ENCODE peak calls at places on chromosomes 4 and X, in seven cellular contexts. D is IMR-90, T is astrocyte of the cerebellum, U is DND-41, O is fibroblast of mammary gland, Z is cardiac muscle cell, Q is fibroblast of the aortic adventitia. H is an unnamed sample.

GRCh38 chr4:19693949-19694597 is 557.6 kb upstream of the SLIT2 start:
- DNase-seq in T (no peak), O (no peak), Q (peak; percentile 48), Z (no peak), U (peak; percentile 71), D (no peak), H (peak; percentile 10)

GRCh38 chrX:13716455-13716854 is 18.0 kb downstream of the TRAPPC2 start:
- DNase-seq in U (no peak), O (no peak), T (no peak), Z (peak; percentile 41), Q (no peak), D (no peak), H (no peak)

GRCh38 chrX:2401590-2402360 is 99.0 kb downstream of the DHRSX start:
- DNase-seq in U (no peak), Q (no peak), O (no peak), Z (no peak), D (no peak), T (peak; percentile 78), H (peak; percentile 59)

GRCh38 chr4:115361781-115362180 is 248.4 kb upstream of the NDST4 start:
- DNase-seq in O (peak; percentile 22), D (no peak), U (no peak), Z (no peak), T (no peak), Q (no peak), H (no peak)

GRCh38 chr4:94841864-94842221 is 84.1 kb downstream of the BMPR1B start:
- DNase-seq in T (no peak), D (no peak), O (no peak), U (no peak), Z (no peak), Q (no peak), H (no peak)

GRCh38 chr4:143482753-143483362 is 30.6 kb upstream of the SMARCA5 start:
- DNase-seq in U (peak; percentile 14), T (peak; percentile 51), Q (peak; percentile 80), Z (peak; percentile 41), D (peak; percentile 71), O (peak; percentile 69), H (peak; percentile 64)

GRCh38 chr4:80619070-80619674 is 283.6 kb downstream of the CFAP299 start:
- DNase-seq in Q (peak; percentile 20), D (no peak), T (no peak), O (peak; percentile 17), Z (no peak), U (no peak), H (no peak)

GRCh38 chr4:157204634-157205244 is 15.8 kb upstream of the GRIA2 start:
- DNase-seq in Q (peak; percentile 8), Z (peak; percentile 30), O (peak; percentile 19), T (no peak), U (peak; percentile 10), D (peak; percentile 1), H (peak; percentile 1)

GRCh38 chr4:132504438-132504837 is 644.7 kb upstream of the PCDH10 start:
- DNase-seq in D (no peak), Q (no peak), Z (no peak), O (no peak), U (no peak), T (no peak), H (no peak)

GRCh38 chr4:71186566-71187398 is 152.0 kb upstream of the SLC4A4 start:
- DNase-seq in Q (peak; percentile 50), D (peak; percentile 53), T (no peak), Z (peak; percentile 91), O (no peak), U (peak; percentile 60), H (peak; percentile 69)

GRCh38 chr4:130359537-130359936 is 1263.6 kb downstream of the C4orf33 start:
- DNase-seq in O (peak; percentile 58), Z (no peak), Q (peak; percentile 69), T (peak; percentile 15), U (no peak), D (peak; percentile 35), H (peak; percentile 4)

GRCh38 chr4:72314869-72315268 is 254.2 kb downstream of the ADAMTS3 start:
- DNase-seq in O (peak; percentile 89), D (peak; percentile 76), T (peak; percentile 91), Z (peak; percentile 61), Q (peak; percentile 98), U (no peak), H (peak; percentile 90)

GRCh38 chr4:71304289-71304850 is 34.5 kb upstream of the SLC4A4 start:
- DNase-seq in U (no peak), T (no peak), O (no peak), Z (no peak), D (no peak), Q (no peak), H (peak; percentile 22)

GRCh38 chr4:185039508-185040273 is 21.4 kb downstream of the HELT start:
- DNase-seq in O (peak; percentile 66), T (peak; percentile 51), Z (peak; percentile 64), Q (peak; percentile 81), U (peak; percentile 57), D (peak; percentile 68), H (peak; percentile 61)
- TF ChIP-seq CTCF in O (peak; percentile 79), T (peak; percentile 79), Z (peak; percentile 80), Q (peak; percentile 87), U (peak; percentile 86), D (peak; percentile 86), H (peak; percentile 91)

GRCh38 chr4:83217721-83218522 is 66.7 kb downstream of the COQ2 start:
- DNase-seq in T (no peak), Z (no peak), Q (no peak), U (peak; percentile 77), O (no peak), D (no peak), H (no peak)
- H3K4me3 ChIP-seq in T (no peak overlapping the region), Z (no peak overlapping the region), Q (no peak overlapping the region), U (no peak overlapping the region), O (no peak overlapping the region), D (no peak overlapping the region), H (no peak overlapping the region)

GRCh38 chr4:128311659-128312392 is 24.2 kb upstream of the PGRMC2 start:
- DNase-seq in D (no peak), T (no peak), Z (no peak), Q (no peak), O (no peak), U (no peak), H (no peak)
- TF ChIP-seq CTCF in D (no peak), T (no peak), Z (no peak), Q (no peak), O (no peak), U (no peak), H (no peak)

GRCh38 chr4:30717208-30718020 is 2.8 kb upstream of the PCDH7 start:
- DNase-seq in T (no peak), D (peak; percentile 70), O (peak; percentile 66), Q (peak; percentile 72), Z (peak; percentile 77), U (no peak), H (peak; percentile 16)

GRCh38 chr4:30718889-30719252 is 1.3 kb upstream of the PCDH7 start:
- DNase-seq in O (peak; percentile 28), Q (peak; percentile 32), Z (peak; percentile 43), D (peak; percentile 48), T (no peak), U (no peak), H (no peak)

GRCh38 chr4:30716671-30717207 is 3.4 kb upstream of the PCDH7 start:
- DNase-seq in O (peak; percentile 45), D (no peak), Z (peak; percentile 64), T (no peak), U (no peak), Q (peak; percentile 38), H (no peak)

GRCh38 chr4:30719363-30720020 is 677 bp upstream of the PCDH7 start:
- DNase-seq in U (no peak), T (no peak), Z (peak; percentile 89), O (peak; percentile 52), D (peak; percentile 68), Q (peak; percentile 71), H (peak; percentile 13)

GRCh38 chr4:30718021-30718888 is 1.9 kb upstream of the PCDH7 start:
- DNase-seq in Z (peak; percentile 80), O (peak; percentile 35), Q (peak; percentile 66), T (no peak), D (peak; percentile 36), U (no peak), H (no peak)
- H3K4me3 ChIP-seq in Z (peak overlapping the region; percentile 92), O (peak overlapping the region; percentile 62), Q (peak overlapping the region; percentile 88), T (peak overlapping the region; percentile 62), D (peak overlapping the region; percentile 78), U (no peak overlapping the region), H (peak overlapping the region; percentile 51)

GRCh38 chr4:1975391-1975801 is 33.4 kb downstream of the NELFA start:
- DNase-seq in Z (no peak), D (no peak), Q (no peak), U (no peak), O (no peak), T (no peak), H (no peak)
- TF ChIP-seq CTCF in Z (no peak), D (no peak), Q (no peak), U (no peak), O (no peak), T (no peak), H (no peak)

GRCh38 chr4:187827631-187828030 is 167.9 kb upstream of the ZFP42 start:
- DNase-seq in Q (no peak), O (peak; percentile 2), U (no peak), D (peak; percentile 79), T (no peak), Z (no peak), H (no peak)

DNA sequence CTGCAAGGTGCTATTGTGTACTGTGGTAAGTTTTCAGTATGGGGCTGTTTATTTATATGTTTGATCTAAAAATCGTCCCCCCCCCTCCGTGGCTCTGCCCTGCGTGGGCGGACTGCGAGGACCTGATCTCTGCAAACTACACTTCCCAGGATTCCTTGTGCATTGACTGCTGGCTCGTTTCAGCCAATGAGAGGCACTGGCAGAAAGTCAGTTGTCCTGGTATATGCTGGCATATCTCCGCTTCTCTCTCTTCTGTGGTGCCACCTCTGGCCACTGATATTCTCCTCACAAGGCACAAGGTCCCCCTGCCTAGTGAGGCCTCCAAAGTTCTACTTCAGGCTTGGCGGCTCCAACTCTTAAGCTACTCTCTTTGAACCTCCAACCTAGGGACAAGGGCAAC is 168.8 kb upstream of the ZFP42 start:
- DNase-seq in T (no peak), Q (no peak), O (no peak), U (no peak), Z (no peak), D (no peak), H (no peak)
- H3K4me3 ChIP-seq in T (no peak overlapping the region), Q (no peak overlapping the region), O (no peak overlapping the region), U (no peak overlapping the region), Z (no peak overlapping the region), D (no peak overlapping the region), H (no peak overlapping the region)